ENCODE peak calls at places on chromosomes 3 and 15, in eight cellular contexts. K, L, Z, R, Y, N, V and M are unnamed samples.

GRCh38 chr3:170482199-170482598 is 63.5 kb downstream of the CLDN11 start:
- DNase-seq in L (no peak), Y (no peak), N (no peak), R (no peak), V (peak; percentile 56), K (no peak), Z (no peak), M (no peak)

GRCh38 chr3:109071349-109072142 is 46.4 kb downstream of the MORC1 start:
- DNase-seq in R (no peak), V (no peak), K (no peak), Y (no peak), L (no peak), Z (peak; percentile 8), N (no peak), M (no peak)

GRCh38 chr15:58457466-58457965 is 25.7 kb downstream of the LIPC start:
- DNase-seq in R (no peak), Y (peak; percentile 69), N (no peak), K (no peak), L (no peak), Z (no peak), V (peak; percentile 91), M (no peak)

GRCh38 chr3:109933576-109933975 is 596.2 kb upstream of the DPPA4 start:
- DNase-seq in R (no peak), V (no peak), Y (no peak), L (no peak), Z (no peak), K (no peak), N (no peak), M (no peak)

GRCh38 chr3:158804441-158804840 is 2.6 kb downstream of the MFSD1 start:
- DNase-seq in R (no peak), Z (no peak), N (no peak), K (no peak), Y (no peak), V (no peak), L (no peak), M (no peak)

GRCh38 chr15:67334973-67335372 is 80.4 kb downstream of the IQCH start:
- DNase-seq in V (no peak), K (no peak), N (no peak), L (no peak), Y (no peak), R (no peak), Z (no peak), M (no peak)

GRCh38 chr15:88454867-88455810 is 12.0 kb downstream of the MRPL46 start:
- DNase-seq in L (peak; percentile 23), R (no peak), K (peak; percentile 83), N (peak; percentile 63), Z (peak; percentile 93), V (peak; percentile 73), Y (peak; percentile 78), M (no peak)

GRCh38 chr3:159824341-159824740 is 164.3 kb upstream of the IL12A start:
- DNase-seq in Z (peak; percentile 75), L (no peak), K (no peak), Y (peak; percentile 90), V (peak; percentile 96), R (no peak), N (no peak), M (no peak)

GRCh38 chr3:46711305-46711704 is 6.4 kb downstream of the PRSS50 start:
- DNase-seq in Z (peak; percentile 38), Y (no peak), V (no peak), R (no peak), K (no peak), L (no peak), N (peak; percentile 34), M (no peak)

GRCh38 chr3:127083778-127084355 is 101.0 kb downstream of the PLXNA1 start:
- DNase-seq in K (no peak), R (no peak), L (no peak), Z (no peak), N (peak; percentile 27), Y (no peak), V (no peak), M (no peak)

GRCh38 chr3:82654708-82655107 is 893.3 kb upstream of the GBE1 start:
- DNase-seq in K (no peak), R (no peak), Y (no peak), V (no peak), Z (no peak), N (no peak), L (no peak), M (no peak)

GRCh38 chr3:15345051-15345607 is 12.7 kb upstream of the SH3BP5 start:
- DNase-seq in Y (no peak), Z (no peak), K (no peak), N (no peak), R (no peak), V (no peak), L (no peak), M (no peak)

GRCh38 chr3:62502315-62503300 is 129.3 kb upstream of the FEZF2 start:
- DNase-seq in Y (no peak), K (no peak), N (no peak), Z (no peak), L (no peak), R (no peak), V (no peak), M (no peak)

GRCh38 chr15:38652998-38653397 is 88.4 kb upstream of the RASGRP1 start:
- DNase-seq in Y (no peak), N (no peak), K (no peak), Z (no peak), R (no peak), V (no peak), L (peak; percentile 46), M (peak; percentile 92)

GRCh38 chr15:87973456-87974215 is 282.9 kb downstream of the NTRK3 start:
- DNase-seq in L (no peak), Y (no peak), Z (no peak), R (no peak), N (no peak), K (peak; percentile 39), V (no peak), M (no peak)

GRCh38 chr3:186411994-186412393 is 50.0 kb upstream of the DGKG start:
- DNase-seq in Z (no peak), Y (no peak), K (no peak), V (peak; percentile 30), L (no peak), R (no peak), N (no peak), M (no peak)